ENCODE peak calls at places on chromosomes 5 and 9, in eight cellular contexts. One of them, this sample, is unnamed.

GRCh38 chr5:177537389-177538361 is 16.7 kb downstream of the FAM193B start:
- DNase-seq in naive thymus-derived CD4-positive, alpha-beta T cell: no peak
- DNase-seq in Calu3: no peak
- DNase-seq in osteocyte: peak
- DNase-seq in HCT116: no peak
- DNase-seq in fibroblast of mammary gland: peak
- DNase-seq in non-pigmented ciliary epithelial cell: no peak
- DNase-seq in GM13976: no peak
- DNase-seq in this sample: peak

GRCh38 chr5:34007675-34008600 is at the start of gene AMACR:
- DNase-seq in osteocyte: peak
- DNase-seq in fibroblast of mammary gland: peak
- DNase-seq in HCT116: peak
- DNase-seq in non-pigmented ciliary epithelial cell: peak
- DNase-seq in Calu3: peak
- DNase-seq in naive thymus-derived CD4-positive, alpha-beta T cell: peak
- DNase-seq in GM13976: peak
- DNase-seq in this sample: peak

GRCh38 chr9:136621019-136621733 is 41.5 kb upstream of the EGFL7 start:
- DNase-seq in osteocyte: no peak
- DNase-seq in HCT116: no peak
- DNase-seq in Calu3: no peak
- DNase-seq in naive thymus-derived CD4-positive, alpha-beta T cell: no peak
- DNase-seq in GM13976: no peak
- DNase-seq in non-pigmented ciliary epithelial cell: no peak
- DNase-seq in fibroblast of mammary gland: no peak
- DNase-seq in this sample: no peak

GRCh38 chr5:104793452-104794120 is 1231.0 kb upstream of the NUDT12 start:
- DNase-seq in naive thymus-derived CD4-positive, alpha-beta T cell: no peak
- DNase-seq in fibroblast of mammary gland: no peak
- DNase-seq in GM13976: no peak
- DNase-seq in Calu3: no peak
- DNase-seq in osteocyte: no peak
- DNase-seq in non-pigmented ciliary epithelial cell: no peak
- DNase-seq in HCT116: no peak
- DNase-seq in this sample: no peak

GRCh38 chr9:101727621-101728524 is 10.6 kb downstream of the GRIN3A start:
- DNase-seq in osteocyte: no peak
- DNase-seq in Calu3: peak
- DNase-seq in naive thymus-derived CD4-positive, alpha-beta T cell: no peak
- DNase-seq in HCT116: no peak
- DNase-seq in non-pigmented ciliary epithelial cell: no peak
- DNase-seq in GM13976: peak
- DNase-seq in fibroblast of mammary gland: peak
- DNase-seq in this sample: peak

GRCh38 chr9:2709645-2710101 is 7.6 kb upstream of the KCNV2 start:
- DNase-seq in GM13976: no peak
- DNase-seq in Calu3: no peak
- DNase-seq in fibroblast of mammary gland: no peak
- DNase-seq in non-pigmented ciliary epithelial cell: no peak
- DNase-seq in HCT116: no peak
- DNase-seq in naive thymus-derived CD4-positive, alpha-beta T cell: no peak
- DNase-seq in osteocyte: no peak
- DNase-seq in this sample: no peak

GRCh38 chr5:171667341-171668096 is 118.1 kb upstream of the SMIM23 start:
- DNase-seq in GM13976: no peak
- DNase-seq in non-pigmented ciliary epithelial cell: peak
- DNase-seq in osteocyte: no peak
- DNase-seq in fibroblast of mammary gland: peak
- DNase-seq in naive thymus-derived CD4-positive, alpha-beta T cell: no peak
- DNase-seq in Calu3: peak
- DNase-seq in HCT116: no peak
- DNase-seq in this sample: no peak

GRCh38 chr9:16499866-16500265 is 370.6 kb downstream of the BNC2 start:
- DNase-seq in osteocyte: no peak
- DNase-seq in GM13976: no peak
- DNase-seq in fibroblast of mammary gland: no peak
- DNase-seq in HCT116: no peak
- DNase-seq in Calu3: no peak
- DNase-seq in non-pigmented ciliary epithelial cell: no peak
- DNase-seq in naive thymus-derived CD4-positive, alpha-beta T cell: no peak
- DNase-seq in this sample: no peak

GRCh38 chr9:128712451-128713410 is 10.4 kb downstream of the PKN3 start:
- DNase-seq in HCT116: no peak
- DNase-seq in naive thymus-derived CD4-positive, alpha-beta T cell: no peak
- DNase-seq in fibroblast of mammary gland: no peak
- DNase-seq in GM13976: no peak
- DNase-seq in non-pigmented ciliary epithelial cell: no peak
- DNase-seq in osteocyte: no peak
- DNase-seq in Calu3: no peak
- DNase-seq in this sample: no peak

GRCh38 chr5:73815631-73816030 is 189.6 kb downstream of the ARHGEF28 start:
- DNase-seq in non-pigmented ciliary epithelial cell: no peak
- DNase-seq in osteocyte: no peak
- DNase-seq in HCT116: no peak
- DNase-seq in GM13976: no peak
- DNase-seq in naive thymus-derived CD4-positive, alpha-beta T cell: no peak
- DNase-seq in Calu3: no peak
- DNase-seq in fibroblast of mammary gland: no peak
- DNase-seq in this sample: no peak

GRCh38 chr9:95360866-95361265 is 43.4 kb upstream of the FANCC start:
- DNase-seq in fibroblast of mammary gland: no peak
- DNase-seq in naive thymus-derived CD4-positive, alpha-beta T cell: no peak
- DNase-seq in non-pigmented ciliary epithelial cell: no peak
- DNase-seq in HCT116: no peak
- DNase-seq in Calu3: no peak
- DNase-seq in GM13976: no peak
- DNase-seq in osteocyte: no peak
- DNase-seq in this sample: no peak

GRCh38 chr9:32877103-32877502 is 93.8 kb downstream of the TMEM215 start:
- DNase-seq in naive thymus-derived CD4-positive, alpha-beta T cell: no peak
- DNase-seq in osteocyte: no peak
- DNase-seq in GM13976: no peak
- DNase-seq in Calu3: no peak
- DNase-seq in HCT116: no peak
- DNase-seq in fibroblast of mammary gland: no peak
- DNase-seq in non-pigmented ciliary epithelial cell: no peak
- DNase-seq in this sample: no peak

GRCh38 chr5:40477856-40478546 is 201.7 kb upstream of the PTGER4 start:
- DNase-seq in non-pigmented ciliary epithelial cell: no peak
- DNase-seq in osteocyte: no peak
- DNase-seq in fibroblast of mammary gland: peak
- DNase-seq in naive thymus-derived CD4-positive, alpha-beta T cell: no peak
- DNase-seq in GM13976: no peak
- DNase-seq in Calu3: no peak
- DNase-seq in HCT116: no peak
- DNase-seq in this sample: no peak

GRCh38 chr9:35914307-35914807 is 5.1 kb downstream of the SPAAR start:
- DNase-seq in HCT116: no peak
- DNase-seq in fibroblast of mammary gland: peak
- DNase-seq in naive thymus-derived CD4-positive, alpha-beta T cell: no peak
- DNase-seq in GM13976: no peak
- DNase-seq in Calu3: peak
- DNase-seq in non-pigmented ciliary epithelial cell: no peak
- DNase-seq in osteocyte: no peak
- DNase-seq in this sample: peak

GRCh38 chr5:78600656-78601452 is 47.7 kb downstream of the LHFPL2 start:
- DNase-seq in Calu3: no peak
- DNase-seq in non-pigmented ciliary epithelial cell: no peak
- DNase-seq in HCT116: no peak
- DNase-seq in fibroblast of mammary gland: peak
- DNase-seq in naive thymus-derived CD4-positive, alpha-beta T cell: no peak
- DNase-seq in osteocyte: no peak
- DNase-seq in GM13976: no peak
- DNase-seq in this sample: no peak

GRCh38 chr9:130343445-130343918 is 77.9 kb downstream of the HMCN2 start:
- DNase-seq in HCT116: no peak
- DNase-seq in osteocyte: no peak
- DNase-seq in naive thymus-derived CD4-positive, alpha-beta T cell: no peak
- DNase-seq in non-pigmented ciliary epithelial cell: no peak
- DNase-seq in fibroblast of mammary gland: no peak
- DNase-seq in Calu3: no peak
- DNase-seq in GM13976: no peak
- DNase-seq in this sample: peak

GRCh38 chr5:143376911-143377838 is 26.3 kb downstream of the NR3C1 start:
- DNase-seq in osteocyte: no peak
- DNase-seq in HCT116: peak
- DNase-seq in fibroblast of mammary gland: peak
- DNase-seq in non-pigmented ciliary epithelial cell: peak
- DNase-seq in naive thymus-derived CD4-positive, alpha-beta T cell: no peak
- DNase-seq in GM13976: no peak
- DNase-seq in Calu3: peak
- DNase-seq in this sample: no peak

GRCh38 chr5:33180900-33181299 is 259.9 kb upstream of the TARS1 start:
- DNase-seq in non-pigmented ciliary epithelial cell: no peak
- DNase-seq in GM13976: no peak
- DNase-seq in osteocyte: no peak
- DNase-seq in fibroblast of mammary gland: peak
- DNase-seq in naive thymus-derived CD4-positive, alpha-beta T cell: no peak
- DNase-seq in Calu3: peak
- DNase-seq in HCT116: peak
- DNase-seq in this sample: no peak

GRCh38 chr5:137254695-137255094 is 244.4 kb downstream of the SPOCK1 start:
- DNase-seq in naive thymus-derived CD4-positive, alpha-beta T cell: no peak
- DNase-seq in fibroblast of mammary gland: peak
- DNase-seq in GM13976: no peak
- DNase-seq in osteocyte: no peak
- DNase-seq in HCT116: no peak
- DNase-seq in non-pigmented ciliary epithelial cell: no peak
- DNase-seq in Calu3: no peak
- DNase-seq in this sample: no peak

GRCh38 chr5:122316652-122317051 is 4.6 kb downstream of the SNCAIP start:
- DNase-seq in Calu3: no peak
- DNase-seq in HCT116: no peak
- DNase-seq in non-pigmented ciliary epithelial cell: no peak
- DNase-seq in naive thymus-derived CD4-positive, alpha-beta T cell: no peak
- DNase-seq in GM13976: no peak
- DNase-seq in fibroblast of mammary gland: no peak
- DNase-seq in osteocyte: no peak
- DNase-seq in this sample: no peak

GRCh38 chr9:126617003-126617739 is 3.4 kb downstream of the LMX1B start:
- DNase-seq in GM13976: no peak
- DNase-seq in Calu3: no peak
- DNase-seq in naive thymus-derived CD4-positive, alpha-beta T cell: no peak
- DNase-seq in osteocyte: no peak
- DNase-seq in fibroblast of mammary gland: no peak
- DNase-seq in non-pigmented ciliary epithelial cell: no peak
- DNase-seq in HCT116: no peak
- DNase-seq in this sample: no peak

GRCh38 chr9:92135576-92135975 is 20.4 kb upstream of the SPTLC1 start:
- DNase-seq in non-pigmented ciliary epithelial cell: no peak
- DNase-seq in HCT116: no peak
- DNase-seq in GM13976: no peak
- DNase-seq in naive thymus-derived CD4-positive, alpha-beta T cell: no peak
- DNase-seq in Calu3: no peak
- DNase-seq in osteocyte: peak
- DNase-seq in fibroblast of mammary gland: no peak
- DNase-seq in this sample: no peak

GRCh38 chr5:3122985-3123762 is 371.7 kb upstream of the IRX2 start:
- DNase-seq in GM13976: no peak
- DNase-seq in naive thymus-derived CD4-positive, alpha-beta T cell: no peak
- DNase-seq in fibroblast of mammary gland: no peak
- DNase-seq in Calu3: no peak
- DNase-seq in HCT116: no peak
- DNase-seq in osteocyte: no peak
- DNase-seq in non-pigmented ciliary epithelial cell: no peak
- DNase-seq in this sample: no peak

GRCh38 chr5:127941646-127942045 is 141.9 kb upstream of the SLC12A2 start:
- DNase-seq in GM13976: no peak
- DNase-seq in HCT116: no peak
- DNase-seq in naive thymus-derived CD4-positive, alpha-beta T cell: no peak
- DNase-seq in Calu3: no peak
- DNase-seq in fibroblast of mammary gland: no peak
- DNase-seq in non-pigmented ciliary epithelial cell: no peak
- DNase-seq in osteocyte: no peak
- DNase-seq in this sample: no peak

GRCh38 chr9:18163146-18163545 is 310.8 kb upstream of the ADAMTSL1 start:
- DNase-seq in HCT116: no peak
- DNase-seq in GM13976: no peak
- DNase-seq in naive thymus-derived CD4-positive, alpha-beta T cell: no peak
- DNase-seq in osteocyte: no peak
- DNase-seq in fibroblast of mammary gland: no peak
- DNase-seq in Calu3: no peak
- DNase-seq in non-pigmented ciliary epithelial cell: no peak
- DNase-seq in this sample: no peak

GRCh38 chr9:114174876-114175771 is 19.8 kb downstream of the COL27A1 start:
- DNase-seq in HCT116: no peak
- DNase-seq in GM13976: no peak
- DNase-seq in osteocyte: no peak
- DNase-seq in non-pigmented ciliary epithelial cell: no peak
- DNase-seq in naive thymus-derived CD4-positive, alpha-beta T cell: no peak
- DNase-seq in fibroblast of mammary gland: peak
- DNase-seq in Calu3: no peak
- DNase-seq in this sample: peak

GRCh38 chr5:76983468-76983867 is 30.6 kb downstream of the CRHBP start:
- DNase-seq in non-pigmented ciliary epithelial cell: no peak
- DNase-seq in fibroblast of mammary gland: peak
- DNase-seq in Calu3: no peak
- DNase-seq in naive thymus-derived CD4-positive, alpha-beta T cell: no peak
- DNase-seq in GM13976: no peak
- DNase-seq in HCT116: no peak
- DNase-seq in osteocyte: no peak
- DNase-seq in this sample: no peak

GRCh38 chr5:124729687-124730359 is 16.6 kb downstream of the ZNF608 start:
- DNase-seq in HCT116: no peak
- DNase-seq in Calu3: no peak
- DNase-seq in osteocyte: no peak
- DNase-seq in fibroblast of mammary gland: no peak
- DNase-seq in non-pigmented ciliary epithelial cell: no peak
- DNase-seq in GM13976: no peak
- DNase-seq in naive thymus-derived CD4-positive, alpha-beta T cell: no peak
- DNase-seq in this sample: no peak

GRCh38 chr5:112419596-112420110 is 576 bp upstream of the EPB41L4A start:
- DNase-seq in naive thymus-derived CD4-positive, alpha-beta T cell: no peak
- DNase-seq in osteocyte: no peak
- DNase-seq in non-pigmented ciliary epithelial cell: no peak
- DNase-seq in fibroblast of mammary gland: peak
- DNase-seq in GM13976: peak
- DNase-seq in HCT116: peak
- DNase-seq in Calu3: peak
- DNase-seq in this sample: peak

GRCh38 chr9:127884427-127884911 is 7.0 kb upstream of the AK1 start:
- DNase-seq in GM13976: no peak
- DNase-seq in fibroblast of mammary gland: no peak
- DNase-seq in naive thymus-derived CD4-positive, alpha-beta T cell: no peak
- DNase-seq in Calu3: peak
- DNase-seq in non-pigmented ciliary epithelial cell: no peak
- DNase-seq in HCT116: no peak
- DNase-seq in osteocyte: no peak
- DNase-seq in this sample: no peak

GRCh38 chr5:141517902-141518610 is 29.2 kb downstream of the PCDHGC5 start:
- DNase-seq in non-pigmented ciliary epithelial cell: no peak
- DNase-seq in osteocyte: no peak
- DNase-seq in HCT116: no peak
- DNase-seq in GM13976: no peak
- DNase-seq in fibroblast of mammary gland: no peak
- DNase-seq in Calu3: no peak
- DNase-seq in naive thymus-derived CD4-positive, alpha-beta T cell: no peak
- DNase-seq in this sample: no peak

GRCh38 chr5:112146323-112146848 is 272.7 kb downstream of the EPB41L4A start:
- DNase-seq in naive thymus-derived CD4-positive, alpha-beta T cell: no peak
- DNase-seq in HCT116: no peak
- DNase-seq in GM13976: peak
- DNase-seq in Calu3: no peak
- DNase-seq in fibroblast of mammary gland: peak
- DNase-seq in osteocyte: no peak
- DNase-seq in non-pigmented ciliary epithelial cell: peak
- DNase-seq in this sample: no peak

GRCh38 chr9:22813520-22813919 is 366.9 kb downstream of the DMRTA1 start:
- DNase-seq in naive thymus-derived CD4-positive, alpha-beta T cell: no peak
- DNase-seq in non-pigmented ciliary epithelial cell: no peak
- DNase-seq in fibroblast of mammary gland: peak
- DNase-seq in HCT116: no peak
- DNase-seq in GM13976: peak
- DNase-seq in osteocyte: no peak
- DNase-seq in Calu3: no peak
- DNase-seq in this sample: peak

GRCh38 chr5:89293849-89294248 is 410.9 kb upstream of the MEF2C start:
- DNase-seq in naive thymus-derived CD4-positive, alpha-beta T cell: no peak
- DNase-seq in Calu3: no peak
- DNase-seq in osteocyte: no peak
- DNase-seq in GM13976: no peak
- DNase-seq in non-pigmented ciliary epithelial cell: no peak
- DNase-seq in HCT116: no peak
- DNase-seq in fibroblast of mammary gland: peak
- DNase-seq in this sample: no peak